ENCODE peak calls at places on chromosomes 7 and 10, in four cellular contexts. One of them, this sample, is unnamed.

GRCh38 chr10:46232084-46232483 is 54.7 kb upstream of the ANTXRL start:
- DNase-seq in CD8-positive, alpha-beta T cell: peak
- DNase-seq in HS-5: no peak
- DNase-seq in A172: no peak
- DNase-seq in this sample: no peak

GRCh38 chr7:105353752-105354328 is 34.9 kb downstream of the SRPK2 start:
- DNase-seq in CD8-positive, alpha-beta T cell: no peak
- DNase-seq in HS-5: no peak
- DNase-seq in A172: peak
- DNase-seq in this sample: no peak

GRCh38 chr7:129127601-129128000 is 16.9 kb upstream of the TSPAN33 start:
- DNase-seq in CD8-positive, alpha-beta T cell: no peak
- DNase-seq in A172: no peak
- DNase-seq in HS-5: no peak
- DNase-seq in this sample: no peak

GRCh38 chr10:35208536-35208935 is 81.9 kb downstream of the CREM start:
- DNase-seq in CD8-positive, alpha-beta T cell: no peak
- DNase-seq in HS-5: no peak
- DNase-seq in A172: no peak
- DNase-seq in this sample: no peak

GRCh38 chr10:70674560-70675495 is 2.5 kb downstream of the ADAMTS14 start:
- DNase-seq in CD8-positive, alpha-beta T cell: no peak
- DNase-seq in A172: no peak
- DNase-seq in HS-5: no peak
- DNase-seq in this sample: no peak

GRCh38 chr10:52486840-52487611 is 172.9 kb downstream of the DKK1 start:
- DNase-seq in CD8-positive, alpha-beta T cell: no peak
- DNase-seq in A172: peak
- DNase-seq in HS-5: peak
- DNase-seq in this sample: no peak

GRCh38 chr7:50512384-50512783 is 52.8 kb downstream of the DDC start:
- DNase-seq in CD8-positive, alpha-beta T cell: no peak
- DNase-seq in HS-5: no peak
- DNase-seq in A172: no peak
- DNase-seq in this sample: no peak

GRCh38 chr7:74453321-74454011 is at the start of gene GTF2IRD1:
- DNase-seq in A172: peak
- DNase-seq in HS-5: peak
- DNase-seq in CD8-positive, alpha-beta T cell: peak
- DNase-seq in this sample: peak

GRCh38 chr7:15402436-15403136 is 159.2 kb downstream of the AGMO start:
- DNase-seq in HS-5: no peak
- DNase-seq in A172: no peak
- DNase-seq in CD8-positive, alpha-beta T cell: no peak
- DNase-seq in this sample: no peak

GRCh38 chr10:122850705-122851640 is 5.3 kb upstream of the CUZD1 start:
- DNase-seq in HS-5: no peak
- DNase-seq in A172: no peak
- DNase-seq in CD8-positive, alpha-beta T cell: no peak
- DNase-seq in this sample: no peak

GRCh38 chr7:101880536-101881443 is 63.4 kb downstream of the CUX1 start:
- DNase-seq in HS-5: no peak
- DNase-seq in CD8-positive, alpha-beta T cell: no peak
- DNase-seq in A172: peak
- DNase-seq in this sample: no peak

GRCh38 chr7:92517626-92518025 is 10.7 kb downstream of the PEX1 start:
- DNase-seq in HS-5: peak
- DNase-seq in CD8-positive, alpha-beta T cell: no peak
- DNase-seq in A172: no peak
- DNase-seq in this sample: no peak

GRCh38 chr10:28915989-28916588 is 238.8 kb downstream of the BAMBI start:
- DNase-seq in A172: no peak
- DNase-seq in CD8-positive, alpha-beta T cell: no peak
- DNase-seq in HS-5: no peak
- DNase-seq in this sample: no peak

GRCh38 chr7:45033261-45033930 is 33.4 kb downstream of the CCM2 start:
- DNase-seq in HS-5: peak
- DNase-seq in A172: peak
- DNase-seq in CD8-positive, alpha-beta T cell: no peak
- DNase-seq in this sample: no peak

GRCh38 chr7:101754432-101755159 is 62.8 kb upstream of the CUX1 start:
- DNase-seq in A172: peak
- DNase-seq in CD8-positive, alpha-beta T cell: peak
- DNase-seq in HS-5: peak
- DNase-seq in this sample: peak

GRCh38 chr7:32206488-32206887 is 136.3 kb upstream of the PDE1C start:
- DNase-seq in HS-5: no peak
- DNase-seq in CD8-positive, alpha-beta T cell: no peak
- DNase-seq in A172: no peak
- DNase-seq in this sample: no peak

GRCh38 chr7:133207687-133208086 is 45.2 kb upstream of the EXOC4 start:
- DNase-seq in CD8-positive, alpha-beta T cell: no peak
- DNase-seq in A172: no peak
- DNase-seq in HS-5: no peak
- DNase-seq in this sample: no peak

GRCh38 chr7:127967276-127967675 is 64.0 kb downstream of the LRRC4 start:
- DNase-seq in HS-5: no peak
- DNase-seq in CD8-positive, alpha-beta T cell: no peak
- DNase-seq in A172: no peak
- DNase-seq in this sample: no peak

GRCh38 chr7:28956608-28957063 is 1.5 kb downstream of the TRIL start:
- DNase-seq in A172: no peak
- DNase-seq in HS-5: no peak
- DNase-seq in CD8-positive, alpha-beta T cell: peak
- DNase-seq in this sample: no peak